ENCODE peak calls at places on chromosomes 12 and 14, in eight cellular contexts. One of them, this sample, is unnamed.

GRCh38 chr14:65170318-65170717 is 68.0 kb upstream of the MAX start:
- DNase-seq in astrocyte: peak; percentile 20
- DNase-seq in Caco-2: no peak
- DNase-seq in CD8-positive, alpha-beta T cell: no peak
- DNase-seq in HCT116: no peak
- DNase-seq in cardiac muscle cell: no peak
- DNase-seq in gastrocnemius medialis: no peak
- DNase-seq in AG04450: no peak
- DNase-seq in this sample: no peak

GRCh38 chr12:45745861-45746277 is 16.4 kb downstream of the ARID2 start:
- DNase-seq in astrocyte: no peak
- DNase-seq in Caco-2: no peak
- DNase-seq in CD8-positive, alpha-beta T cell: no peak
- DNase-seq in HCT116: no peak
- DNase-seq in cardiac muscle cell: no peak
- DNase-seq in gastrocnemius medialis: no peak
- DNase-seq in AG04450: no peak
- DNase-seq in this sample: peak; percentile 47

GRCh38 chr12:69519871-69520270 is 49.7 kb downstream of the FRS2 start:
- DNase-seq in astrocyte: peak; percentile 96
- DNase-seq in Caco-2: no peak
- DNase-seq in CD8-positive, alpha-beta T cell: no peak
- DNase-seq in HCT116: no peak
- DNase-seq in cardiac muscle cell: no peak
- DNase-seq in gastrocnemius medialis: no peak
- DNase-seq in AG04450: no peak
- DNase-seq in this sample: no peak

GRCh38 chr14:74035556-74035955 is 16.4 kb downstream of the BBOF1 start:
- DNase-seq in astrocyte: peak; percentile 43
- DNase-seq in Caco-2: no peak
- DNase-seq in CD8-positive, alpha-beta T cell: no peak
- DNase-seq in HCT116: no peak
- DNase-seq in cardiac muscle cell: no peak
- DNase-seq in gastrocnemius medialis: no peak
- DNase-seq in AG04450: no peak
- DNase-seq in this sample: peak; percentile 37

GRCh38 chr14:92471919-92472318 is 41.7 kb upstream of the RIN3 start:
- DNase-seq in astrocyte: peak; percentile 92
- DNase-seq in Caco-2: peak; percentile 85
- DNase-seq in CD8-positive, alpha-beta T cell: no peak
- DNase-seq in HCT116: peak; percentile 62
- DNase-seq in cardiac muscle cell: no peak
- DNase-seq in gastrocnemius medialis: no peak
- DNase-seq in AG04450: peak; percentile 86
- DNase-seq in this sample: peak; percentile 84

GRCh38 chr14:99234982-99235491 is 37.0 kb downstream of the BCL11B start:
- DNase-seq in astrocyte: peak; percentile 28
- DNase-seq in Caco-2: no peak
- DNase-seq in CD8-positive, alpha-beta T cell: peak; percentile 90
- DNase-seq in HCT116: peak; percentile 27
- DNase-seq in cardiac muscle cell: peak; percentile 60
- DNase-seq in gastrocnemius medialis: no peak
- DNase-seq in AG04450: no peak
- DNase-seq in this sample: peak; percentile 13

GRCh38 chr12:2084553-2085296 is 31.9 kb downstream of the CACNA1C start:
- DNase-seq in astrocyte: peak; percentile 77
- DNase-seq in Caco-2: no peak
- DNase-seq in CD8-positive, alpha-beta T cell: no peak
- DNase-seq in HCT116: no peak
- DNase-seq in cardiac muscle cell: no peak
- DNase-seq in gastrocnemius medialis: no peak
- DNase-seq in AG04450: no peak
- DNase-seq in this sample: peak; percentile 7

GRCh38 chr12:11658796-11659195 is 9.3 kb downstream of the ETV6 start:
- DNase-seq in astrocyte: peak; percentile 93
- DNase-seq in Caco-2: no peak
- DNase-seq in CD8-positive, alpha-beta T cell: no peak
- DNase-seq in HCT116: no peak
- DNase-seq in cardiac muscle cell: no peak
- DNase-seq in gastrocnemius medialis: no peak
- DNase-seq in AG04450: no peak
- DNase-seq in this sample: peak; percentile 50

GRCh38 chr14:49962616-49963015 is 69.7 kb downstream of the ARF6 start:
- DNase-seq in astrocyte: no peak
- DNase-seq in Caco-2: no peak
- DNase-seq in CD8-positive, alpha-beta T cell: no peak
- DNase-seq in HCT116: no peak
- DNase-seq in cardiac muscle cell: no peak
- DNase-seq in gastrocnemius medialis: no peak
- DNase-seq in AG04450: no peak
- DNase-seq in this sample: peak; percentile 96

GRCh38 chr12:81811066-81811777 is 52.1 kb upstream of the PPFIA2 start:
- DNase-seq in astrocyte: peak; percentile 86
- DNase-seq in Caco-2: no peak
- DNase-seq in CD8-positive, alpha-beta T cell: no peak
- DNase-seq in HCT116: no peak
- DNase-seq in cardiac muscle cell: no peak
- DNase-seq in gastrocnemius medialis: no peak
- DNase-seq in AG04450: no peak
- DNase-seq in this sample: peak; percentile 15

GRCh38 chr14:96016761-96017160 is 22.4 kb upstream of the C14orf132 start:
- DNase-seq in astrocyte: no peak
- DNase-seq in Caco-2: no peak
- DNase-seq in CD8-positive, alpha-beta T cell: no peak
- DNase-seq in HCT116: no peak
- DNase-seq in cardiac muscle cell: peak; percentile 77
- DNase-seq in gastrocnemius medialis: no peak
- DNase-seq in AG04450: no peak
- DNase-seq in this sample: no peak

GRCh38 chr12:91138337-91138905 is 27.1 kb upstream of the LUM start:
- DNase-seq in astrocyte: no peak
- DNase-seq in Caco-2: no peak
- DNase-seq in CD8-positive, alpha-beta T cell: no peak
- DNase-seq in HCT116: no peak
- DNase-seq in cardiac muscle cell: no peak
- DNase-seq in gastrocnemius medialis: no peak
- DNase-seq in AG04450: no peak
- DNase-seq in this sample: no peak

GRCh38 chr14:100778951-100779690 is 46.8 kb upstream of the MEG3 start:
- DNase-seq in astrocyte: no peak
- DNase-seq in Caco-2: no peak
- DNase-seq in CD8-positive, alpha-beta T cell: no peak
- DNase-seq in HCT116: no peak
- DNase-seq in cardiac muscle cell: no peak
- DNase-seq in gastrocnemius medialis: no peak
- DNase-seq in AG04450: no peak
- DNase-seq in this sample: no peak

GRCh38 chr14:91872011-91872476 is 4.7 kb upstream of the TC2N start:
- DNase-seq in astrocyte: no peak
- DNase-seq in Caco-2: no peak
- DNase-seq in CD8-positive, alpha-beta T cell: peak; percentile 52
- DNase-seq in HCT116: no peak
- DNase-seq in cardiac muscle cell: no peak
- DNase-seq in gastrocnemius medialis: no peak
- DNase-seq in AG04450: no peak
- DNase-seq in this sample: peak; percentile 27

GRCh38 chr14:49977126-49977841 is 84.4 kb downstream of the ARF6 start:
- DNase-seq in astrocyte: no peak
- DNase-seq in Caco-2: no peak
- DNase-seq in CD8-positive, alpha-beta T cell: peak; percentile 32
- DNase-seq in HCT116: no peak
- DNase-seq in cardiac muscle cell: no peak
- DNase-seq in gastrocnemius medialis: no peak
- DNase-seq in AG04450: no peak
- DNase-seq in this sample: no peak

GRCh38 chr12:124191024-124191359 is 103.9 kb upstream of the RFLNA start:
- DNase-seq in astrocyte: no peak
- DNase-seq in Caco-2: peak; percentile 67
- DNase-seq in CD8-positive, alpha-beta T cell: no peak
- DNase-seq in HCT116: peak; percentile 26
- DNase-seq in cardiac muscle cell: no peak
- DNase-seq in gastrocnemius medialis: no peak
- DNase-seq in AG04450: no peak
- DNase-seq in this sample: no peak

GRCh38 chr12:13375583-13376413 is 179.3 kb downstream of the EMP1 start:
- DNase-seq in astrocyte: no peak
- DNase-seq in Caco-2: no peak
- DNase-seq in CD8-positive, alpha-beta T cell: no peak
- DNase-seq in HCT116: no peak
- DNase-seq in cardiac muscle cell: no peak
- DNase-seq in gastrocnemius medialis: no peak
- DNase-seq in AG04450: no peak
- DNase-seq in this sample: no peak

GRCh38 chr14:101586531-101587402 is 25.5 kb downstream of the DIO3 start:
- DNase-seq in astrocyte: no peak
- DNase-seq in Caco-2: no peak
- DNase-seq in CD8-positive, alpha-beta T cell: no peak
- DNase-seq in HCT116: no peak
- DNase-seq in cardiac muscle cell: no peak
- DNase-seq in gastrocnemius medialis: no peak
- DNase-seq in AG04450: no peak
- DNase-seq in this sample: no peak

GRCh38 chr12:212383-212798 is 1.6 kb downstream of the SLC6A12 start:
- DNase-seq in astrocyte: no peak
- DNase-seq in Caco-2: no peak
- DNase-seq in CD8-positive, alpha-beta T cell: no peak
- DNase-seq in HCT116: no peak
- DNase-seq in cardiac muscle cell: no peak
- DNase-seq in gastrocnemius medialis: no peak
- DNase-seq in AG04450: no peak
- DNase-seq in this sample: no peak

GRCh38 chr14:104436741-104437701 is 142.5 kb upstream of the C14orf180 start:
- DNase-seq in astrocyte: no peak
- DNase-seq in Caco-2: no peak
- DNase-seq in CD8-positive, alpha-beta T cell: no peak
- DNase-seq in HCT116: no peak
- DNase-seq in cardiac muscle cell: no peak
- DNase-seq in gastrocnemius medialis: no peak
- DNase-seq in AG04450: no peak
- DNase-seq in this sample: no peak

GRCh38 chr14:35897616-35898111 is 71.5 kb downstream of the BRMS1L start:
- DNase-seq in astrocyte: no peak
- DNase-seq in Caco-2: no peak
- DNase-seq in CD8-positive, alpha-beta T cell: no peak
- DNase-seq in HCT116: no peak
- DNase-seq in cardiac muscle cell: peak; percentile 3
- DNase-seq in gastrocnemius medialis: no peak
- DNase-seq in AG04450: no peak
- DNase-seq in this sample: no peak

GRCh38 chr12:123571343-123571813 is 13.0 kb upstream of the TMED2 start:
- DNase-seq in astrocyte: peak; percentile 59
- DNase-seq in Caco-2: peak; percentile 48
- DNase-seq in CD8-positive, alpha-beta T cell: no peak
- DNase-seq in HCT116: peak; percentile 33
- DNase-seq in cardiac muscle cell: peak; percentile 34
- DNase-seq in gastrocnemius medialis: peak; percentile 19
- DNase-seq in AG04450: peak; percentile 41
- DNase-seq in this sample: peak; percentile 79

GRCh38 chr14:91830777-91831176 is 36.6 kb downstream of the TC2N start:
- DNase-seq in astrocyte: no peak
- DNase-seq in Caco-2: no peak
- DNase-seq in CD8-positive, alpha-beta T cell: no peak
- DNase-seq in HCT116: no peak
- DNase-seq in cardiac muscle cell: peak; percentile 13
- DNase-seq in gastrocnemius medialis: no peak
- DNase-seq in AG04450: no peak
- DNase-seq in this sample: peak; percentile 26

GRCh38 chr14:55052259-55052930 is 948 bp downstream of the MAPK1IP1L start:
- DNase-seq in astrocyte: peak; percentile 40
- DNase-seq in Caco-2: no peak
- DNase-seq in CD8-positive, alpha-beta T cell: no peak
- DNase-seq in HCT116: no peak
- DNase-seq in cardiac muscle cell: no peak
- DNase-seq in gastrocnemius medialis: no peak
- DNase-seq in AG04450: no peak
- DNase-seq in this sample: peak; percentile 39

DNA sequence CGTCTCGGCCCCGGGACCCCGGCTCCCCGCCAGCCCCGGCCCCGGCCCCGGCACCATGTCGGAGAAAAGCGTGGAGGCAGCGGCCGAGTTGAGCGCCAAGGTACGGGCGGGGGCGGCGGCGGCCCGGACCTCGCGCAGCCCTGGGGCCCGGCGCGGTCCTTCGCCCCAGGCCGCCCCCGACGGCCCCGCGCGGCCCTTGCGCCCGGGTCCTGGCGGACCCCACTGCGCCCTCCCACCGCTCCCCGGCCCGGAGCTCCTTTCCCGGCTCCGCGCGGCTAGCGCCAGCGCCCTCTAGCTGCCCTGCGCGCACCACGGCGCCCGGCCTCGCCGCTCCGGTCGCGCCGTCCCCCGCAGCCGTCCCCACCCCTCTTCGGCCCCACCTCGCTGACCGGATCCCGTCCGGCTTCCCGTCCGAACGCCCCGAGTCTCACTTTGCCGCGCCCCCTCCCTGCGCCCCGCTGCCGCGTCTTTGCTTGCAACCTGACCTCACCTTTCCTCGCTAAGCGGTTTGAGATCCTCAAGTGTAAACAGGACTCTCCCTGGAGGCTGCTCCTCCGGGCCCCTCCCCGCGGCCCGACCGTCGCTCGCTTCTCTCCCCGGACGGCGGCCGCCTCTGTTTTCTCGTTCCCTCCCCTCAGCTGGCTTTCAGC is 613 bp downstream of the PTMS start:
- DNase-seq in astrocyte: peak; percentile 32
- DNase-seq in Caco-2: peak; percentile 87
- DNase-seq in CD8-positive, alpha-beta T cell: peak; percentile 44
- DNase-seq in HCT116: no peak
- DNase-seq in cardiac muscle cell: peak; percentile 89
- DNase-seq in gastrocnemius medialis: peak; percentile 59
- DNase-seq in AG04450: no peak
- DNase-seq in this sample: no peak
- H3K4me3 ChIP-seq in astrocyte: peak overlapping the region; percentile 95
- H3K4me3 ChIP-seq in Caco-2: peak overlapping the region; percentile 87
- H3K4me3 ChIP-seq in CD8-positive, alpha-beta T cell: peak overlapping the region; percentile 58
- H3K4me3 ChIP-seq in HCT116: peak overlapping the region; percentile 85
- H3K4me3 ChIP-seq in cardiac muscle cell: peak overlapping the region; percentile 93
- H3K4me3 ChIP-seq in gastrocnemius medialis: peak overlapping the region; percentile 89
- H3K4me3 ChIP-seq in AG04450: peak overlapping the region; percentile 85
- H3K4me3 ChIP-seq in this sample: peak overlapping the region; percentile 73

GRCh38 chr12:71019282-71019831 is 98.8 kb upstream of the PTPRR start:
- DNase-seq in astrocyte: no peak
- DNase-seq in Caco-2: no peak
- DNase-seq in CD8-positive, alpha-beta T cell: no peak
- DNase-seq in HCT116: no peak
- DNase-seq in cardiac muscle cell: peak; percentile 83
- DNase-seq in gastrocnemius medialis: no peak
- DNase-seq in AG04450: no peak
- DNase-seq in this sample: no peak
- TF ChIP-seq CTCF in astrocyte: no peak
- TF ChIP-seq CTCF in Caco-2: no peak
- TF ChIP-seq CTCF in CD8-positive, alpha-beta T cell: no peak
- TF ChIP-seq CTCF in HCT116: no peak
- TF ChIP-seq CTCF in cardiac muscle cell: no peak
- TF ChIP-seq CTCF in gastrocnemius medialis: no peak
- TF ChIP-seq CTCF in AG04450: no peak
- TF ChIP-seq CTCF in this sample: no peak

GRCh38 chr12:71441836-71442566 is 2.4 kb downstream of the LGR5 start:
- DNase-seq in astrocyte: no peak
- DNase-seq in Caco-2: no peak
- DNase-seq in CD8-positive, alpha-beta T cell: no peak
- DNase-seq in HCT116: no peak
- DNase-seq in cardiac muscle cell: no peak
- DNase-seq in gastrocnemius medialis: no peak
- DNase-seq in AG04450: no peak
- DNase-seq in this sample: no peak
- H3K27me3 ChIP-seq in astrocyte: peaks cover 63% of the 10 kb centered on the region
- H3K27me3 ChIP-seq in Caco-2: no peaks in the 10 kb centered on the region
- H3K27me3 ChIP-seq in CD8-positive, alpha-beta T cell: peaks cover 12% of the 10 kb centered on the region
- H3K27me3 ChIP-seq in HCT116: peaks cover 42% of the 10 kb centered on the region
- H3K27me3 ChIP-seq in cardiac muscle cell: peaks cover 80% of the 10 kb centered on the region
- H3K27me3 ChIP-seq in gastrocnemius medialis: peaks cover 6% of the 10 kb centered on the region
- H3K27me3 ChIP-seq in AG04450: peaks cover 45% of the 10 kb centered on the region
- H3K27me3 ChIP-seq in this sample: peaks cover 43% of the 10 kb centered on the region

GRCh38 chr14:23115492-23115850 is 3.6 kb downstream of the CEBPE start:
- DNase-seq in astrocyte: no peak
- DNase-seq in Caco-2: no peak
- DNase-seq in CD8-positive, alpha-beta T cell: no peak
- DNase-seq in HCT116: no peak
- DNase-seq in cardiac muscle cell: no peak
- DNase-seq in gastrocnemius medialis: no peak
- DNase-seq in AG04450: no peak
- DNase-seq in this sample: no peak
- H3K4me3 ChIP-seq in astrocyte: no peak overlapping the region
- H3K4me3 ChIP-seq in Caco-2: no peak overlapping the region
- H3K4me3 ChIP-seq in CD8-positive, alpha-beta T cell: no peak overlapping the region
- H3K4me3 ChIP-seq in HCT116: peak overlapping the region; percentile 37
- H3K4me3 ChIP-seq in cardiac muscle cell: no peak overlapping the region
- H3K4me3 ChIP-seq in gastrocnemius medialis: no peak overlapping the region
- H3K4me3 ChIP-seq in AG04450: no peak overlapping the region
- H3K4me3 ChIP-seq in this sample: no peak overlapping the region